ENCODE peak calls at places on chromosome 16, in five cellular contexts. D is progenitor cell of endocrine pancreas, S is ascending aorta, C is RWPE1, N is heart right ventricle. E is an unnamed sample.

GRCh38 chr16:77674888-77675287 is 47.4 kb upstream of the NUDT7 start:
- DNase-seq in C (no peak), S (no peak), N (no peak), D (no peak), E (no peak)

GRCh38 chr16:46649571-46649970 is 28.4 kb upstream of the SHCBP1 start:
- DNase-seq in N (peak), D (no peak), S (peak), C (no peak), E (peak)

GRCh38 chr16:30658731-30659506 is 688 bp downstream of the FBRS start:
- DNase-seq in D (peak), S (peak), N (peak), C (peak), E (peak)

GRCh38 chr16:31333686-31334649 is 21.0 kb upstream of the ITGAX start:
- DNase-seq in D (no peak), N (no peak), C (peak), S (no peak), E (no peak)

GRCh38 chr16:188674-189073 is 8.4 kb downstream of the HBQ1 start:
- DNase-seq in N (no peak), C (no peak), S (no peak), D (no peak), E (no peak)

GRCh38 chr16:27729516-27730304 is 179.8 kb downstream of the KATNIP start:
- DNase-seq in N (no peak), D (no peak), S (no peak), C (no peak), E (no peak)

GRCh38 chr16:49700928-49701685 is 154.8 kb downstream of the ZNF423 start:
- DNase-seq in C (no peak), D (no peak), N (no peak), S (no peak), E (no peak)

GRCh38 chr16:1026057-1026783 is 44.6 kb downstream of the SOX8 start:
- DNase-seq in S (no peak), D (no peak), N (no peak), C (no peak), E (no peak)

GRCh38 chr16:3115561-3115960 is 3.2 kb downstream of the ZNF205 start:
- DNase-seq in C (no peak), N (no peak), D (no peak), S (no peak), E (no peak)

GRCh38 chr16:728890-729744 is 2.2 kb downstream of the HAGHL start:
- DNase-seq in D (no peak), S (no peak), N (no peak), C (no peak), E (no peak)

GRCh38 chr16:80300876-80301275 is 239.9 kb upstream of the DYNLRB2 start:
- DNase-seq in C (no peak), S (no peak), N (no peak), D (no peak), E (no peak)

GRCh38 chr16:31385680-31386079 is 7.5 kb upstream of the ITGAD start:
- DNase-seq in D (no peak), N (no peak), C (peak), S (no peak), E (no peak)

GRCh38 chr16:57720142-57720575 is 15.4 kb upstream of the KATNB1 start:
- DNase-seq in S (no peak), D (peak), N (peak), C (peak), E (no peak)

GRCh38 chr16:49857423-49858181 is 1.7 kb upstream of the ZNF423 start:
- DNase-seq in S (peak), N (peak), C (peak), D (peak), E (peak)

GRCh38 chr16:48081656-48082055 is 74.1 kb downstream of the ABCC12 start:
- DNase-seq in N (no peak), S (no peak), C (peak), D (no peak), E (no peak)

GRCh38 chr16:11384184-11384955 is 39.1 kb downstream of the RMI2 start:
- DNase-seq in N (no peak), C (no peak), D (no peak), S (no peak), E (no peak)

GRCh38 chr16:56610609-56611111 is 2.3 kb downstream of the MT2A start:
- DNase-seq in S (no peak), C (no peak), D (no peak), N (no peak), E (no peak)

GRCh38 chr16:49503242-49504022 is 129.8 kb downstream of the C16orf78 start:
- DNase-seq in S (no peak), C (no peak), N (no peak), D (no peak), E (no peak)

GRCh38 chr16:28218109-28218508 is 6.3 kb upstream of the XPO6 start:
- DNase-seq in N (no peak), D (no peak), S (no peak), C (no peak), E (no peak)

GRCh38 chr16:29007865-29008593 is 23.2 kb downstream of the LAT start:
- DNase-seq in S (no peak), C (peak), N (no peak), D (no peak), E (no peak)

GRCh38 chr16:35141303-35141702 is 1681.9 kb downstream of the TP53TG3F start:
- DNase-seq in C (no peak), S (no peak), N (no peak), D (no peak), E (no peak)

GRCh38 chr16:5056347-5056746 is 9.4 kb downstream of the C16orf89 start:
- DNase-seq in D (no peak), C (no peak), N (no peak), S (no peak), E (no peak)

GRCh38 chr16:2296662-2297505 is 29.0 kb upstream of the RNPS1 start:
- DNase-seq in S (no peak), N (no peak), D (no peak), C (no peak), E (no peak)

GRCh38 chr16:73199214-73199613 is 151.3 kb upstream of the ZFHX3 start:
- DNase-seq in N (no peak), S (no peak), D (no peak), C (no peak), E (no peak)

GRCh38 chr16:89395150-89396142 is 94.9 kb downstream of the ANKRD11 start:
- DNase-seq in S (peak), D (no peak), N (peak), C (peak), E (peak)

GRCh38 chr16:22206847-22207714 is 1.0 kb downstream of the EEF2K start:
- DNase-seq in D (no peak), C (peak), S (peak), N (peak), E (peak)

GRCh38 chr16:86998196-86999001 is 318.8 kb downstream of the C16orf95 start:
- DNase-seq in C (no peak), N (no peak), S (peak), D (no peak), E (no peak)

GRCh38 chr16:4500283-4500682 is 24.1 kb downstream of the HMOX2 start:
- DNase-seq in C (peak), N (no peak), D (no peak), S (no peak), E (no peak)

GRCh38 chr16:15699819-15700218 is 49.8 kb downstream of the NDE1 start:
- DNase-seq in C (no peak), D (no peak), N (no peak), S (no peak), E (no peak)

GRCh38 chr16:15704545-15704987 is 54.5 kb downstream of the NDE1 start:
- DNase-seq in N (peak), S (peak), C (peak), D (peak), E (peak)

GRCh38 chr16:15701367-15701766 is 51.3 kb downstream of the NDE1 start:
- DNase-seq in C (no peak), D (no peak), S (no peak), N (no peak), E (no peak)

GRCh38 chr16:15703029-15703736 is 53.1 kb downstream of the NDE1 start:
- DNase-seq in C (no peak), D (no peak), N (no peak), S (no peak), E (no peak)

DNA sequence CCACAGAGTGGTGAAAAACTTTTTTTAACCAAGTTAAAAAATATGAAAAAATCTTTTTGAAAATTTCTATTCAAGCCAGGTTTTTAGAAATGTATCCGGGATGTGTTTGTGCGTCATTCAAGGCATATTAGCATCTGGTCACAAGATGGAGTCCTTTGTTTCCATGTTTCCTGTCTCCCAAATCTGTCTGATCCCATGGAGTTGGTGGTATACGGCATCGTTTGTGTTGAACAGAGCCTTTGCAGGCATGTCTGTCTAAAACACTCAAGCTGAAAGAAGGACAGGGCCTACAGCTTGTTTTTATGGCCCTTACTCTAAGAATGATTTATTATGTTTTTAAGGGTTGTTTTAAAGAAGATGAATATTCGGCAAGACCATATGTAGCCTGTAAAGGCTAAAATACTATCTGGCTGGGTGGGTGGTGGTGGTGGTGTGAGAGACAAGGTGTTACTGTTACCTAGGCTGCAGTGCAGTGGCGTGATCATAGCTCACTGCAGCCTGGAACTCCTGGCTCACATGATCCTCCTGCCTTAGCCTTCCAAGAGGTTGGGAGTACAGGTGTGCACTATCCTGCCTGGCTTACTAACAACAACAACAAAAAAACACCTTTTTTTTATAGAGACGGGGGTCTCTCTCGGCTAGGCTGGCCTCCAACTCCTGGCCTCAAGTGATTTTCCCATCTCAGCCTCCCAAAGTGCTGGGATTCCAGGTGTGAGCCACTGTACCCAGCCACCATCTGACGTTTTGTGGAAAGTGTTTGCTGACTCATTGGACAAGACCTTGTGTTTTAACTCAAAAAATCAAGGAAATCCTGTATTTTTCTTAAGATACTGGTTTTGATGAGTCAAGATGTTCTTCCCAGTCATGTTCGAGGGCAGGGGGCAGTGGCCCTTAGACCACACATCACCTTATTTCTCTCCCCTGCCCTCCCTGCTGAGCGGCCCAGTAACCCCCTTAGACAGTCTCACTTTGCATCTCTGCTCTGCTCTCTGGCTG is 52.2 kb downstream of the NDE1 start:
- DNase-seq in C (no peak), D (no peak), S (no peak), N (no peak), E (no peak)
- TF ChIP-seq CTCF in C (no peak), D (no peak), S (no peak), N (no peak), E (no peak)

GRCh38 chr16:21001262-21001661 is 100.7 kb downstream of the LYRM1 start:
- DNase-seq in S (no peak), D (no peak), N (no peak), C (no peak), E (no peak)
- TF ChIP-seq CTCF in S (peak), D (peak), N (peak), C (peak), E (peak)

DNA sequence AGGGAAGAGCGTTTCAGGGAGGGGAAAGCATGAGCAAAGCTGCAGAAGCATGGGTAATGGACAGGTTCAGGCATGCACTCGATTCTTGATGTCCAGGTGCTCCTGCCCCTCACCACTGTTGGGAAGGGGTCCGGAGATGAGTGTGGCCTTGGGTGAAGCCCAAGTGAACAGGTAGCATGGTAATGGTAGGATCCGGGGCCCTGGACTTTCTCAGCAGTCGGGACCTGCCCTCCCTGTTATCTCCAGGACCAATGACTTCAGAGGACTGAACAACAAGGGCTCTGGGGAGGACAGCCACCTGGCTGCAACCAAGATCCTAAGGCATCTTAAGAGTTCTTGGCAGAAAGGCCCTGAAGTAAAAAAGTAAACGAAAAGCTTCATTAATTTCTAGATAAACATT is 306.8 kb downstream of the CPPED1 start:
- DNase-seq in N (no peak), S (no peak), C (no peak), D (no peak), E (no peak)
- TF ChIP-seq CTCF in N (no peak), S (no peak), C (no peak), D (no peak), E (no peak)

GRCh38 chr16:53207810-53208752 is 153.3 kb downstream of the CHD9 start:
- DNase-seq in S (peak), N (no peak), C (peak), D (peak), E (no peak)
- TF ChIP-seq CTCF in S (peak), N (peak), C (peak), D (peak), E (peak)

GRCh38 chr16:84839956-84840355 is 20.2 kb downstream of the CRISPLD2 start:
- DNase-seq in N (no peak), S (no peak), C (no peak), D (no peak), E (no peak)

GRCh38 chr16:84841787-84842300 is 22.1 kb downstream of the CRISPLD2 start:
- DNase-seq in C (peak), N (no peak), S (no peak), D (peak), E (no peak)

GRCh38 chr16:84839054-84839453 is 19.3 kb downstream of the CRISPLD2 start:
- DNase-seq in C (no peak), S (no peak), D (no peak), N (no peak), E (no peak)

GRCh38 chr16:84842516-84843148 is 22.8 kb downstream of the CRISPLD2 start:
- DNase-seq in D (no peak), N (peak), C (no peak), S (no peak), E (no peak)

DNA sequence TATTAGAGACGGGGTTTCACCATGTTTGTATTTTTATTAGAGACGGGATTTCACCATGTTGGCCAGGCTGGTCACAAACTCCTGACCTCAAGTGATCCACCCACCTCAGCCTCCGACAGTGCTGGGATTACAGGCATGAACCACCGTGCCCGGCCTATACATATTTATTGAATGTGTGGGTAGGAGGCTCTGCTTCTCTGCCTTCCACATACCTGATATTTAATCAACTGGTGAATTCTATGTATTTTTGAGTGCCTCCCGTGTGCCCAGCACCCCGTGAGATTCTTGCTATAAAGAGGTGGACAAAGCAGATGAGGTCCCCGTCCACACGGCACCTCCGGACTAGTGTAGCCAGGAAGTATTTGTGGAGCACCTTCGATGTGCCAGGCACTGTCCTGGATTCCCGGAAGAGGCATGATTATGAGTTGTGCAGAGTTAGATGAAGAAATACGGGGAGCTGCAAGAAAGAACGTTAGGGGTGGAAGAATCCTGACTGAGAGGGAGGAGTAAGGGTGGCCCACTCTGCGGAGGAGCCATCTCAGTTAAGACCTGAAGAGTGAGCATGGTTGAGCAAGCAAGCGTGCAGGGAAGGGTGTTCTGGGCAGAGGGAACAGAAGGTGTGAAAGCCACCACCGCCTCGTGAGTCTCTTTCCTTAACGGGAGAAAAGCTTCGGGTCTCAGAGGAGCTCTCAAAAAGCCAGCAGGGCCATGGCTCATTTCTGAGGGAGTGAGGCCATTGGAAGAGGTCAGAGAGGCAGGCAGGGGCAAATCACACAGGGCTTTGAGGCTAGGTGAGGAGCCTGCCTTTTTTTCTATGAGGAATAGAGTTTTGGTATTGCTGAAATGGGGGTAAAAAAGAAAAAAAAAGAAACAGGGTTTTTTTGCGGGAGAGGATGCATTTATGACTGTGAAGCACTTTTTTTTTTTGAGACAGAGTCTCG is 21.2 kb downstream of the CRISPLD2 start:
- DNase-seq in S (no peak), D (no peak), N (no peak), C (no peak), E (no peak)
- TF ChIP-seq CTCF in S (no peak), D (no peak), N (no peak), C (no peak), E (no peak)

GRCh38 chr16:67723940-67724339 is 4.8 kb upstream of the GFOD2 start:
- DNase-seq in C (no peak), N (no peak), S (no peak), D (no peak), E (no peak)
- TF ChIP-seq CTCF in C (no peak), N (no peak), S (no peak), D (no peak), E (no peak)

DNA sequence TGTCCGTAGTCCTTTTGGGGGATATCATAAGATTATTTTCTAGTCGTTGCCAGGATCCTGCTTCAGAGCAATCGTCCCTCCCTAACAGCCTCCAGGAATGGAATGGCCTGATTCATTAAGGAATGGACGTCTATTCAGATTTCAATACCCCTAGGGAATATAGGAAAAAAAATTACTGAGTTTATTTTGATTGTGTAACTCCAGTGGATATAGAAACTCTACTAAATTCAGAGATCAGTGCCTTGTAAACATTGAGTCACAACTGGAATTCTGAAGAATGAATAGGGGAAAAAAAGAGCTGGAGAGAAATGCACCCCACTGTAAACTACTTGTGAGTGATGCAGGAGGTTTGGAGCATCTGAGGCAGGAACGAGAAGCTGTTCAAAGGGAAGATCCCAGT is 1171.5 kb upstream of the GOT2 start:
- DNase-seq in S (no peak), C (peak), N (no peak), D (no peak), E (no peak)
- TF ChIP-seq CTCF in S (no peak), C (no peak), N (no peak), D (no peak), E (no peak)

GRCh38 chr16:85138073-85138824 is 26.0 kb upstream of the CIBAR2 start:
- DNase-seq in S (no peak), C (no peak), D (no peak), N (no peak), E (no peak)
- TF ChIP-seq CTCF in S (no peak), C (no peak), D (no peak), N (no peak), E (no peak)

E was measured in left ventricle myocardium inferior.